ENCODE peak calls at places on chromosomes 12 and 14, in seven cellular contexts. A, N, B, M, X, S and K are unnamed samples.
A peak's percentile ranks its signal among the peaks of the same experiment; 100 is the strongest.

GRCh38 chr12:69570000-69570516 is 15.2 kb upstream of the CCT2 start:
- DNase-seq in A (no peak), N (no peak), B (no peak), M (no peak), X (no peak), S (no peak), K (no peak)

GRCh38 chr14:90850487-90850886 is 34.3 kb upstream of the TTC7B start:
- DNase-seq in A (no peak), N (no peak), B (no peak), M (no peak), X (no peak), S (no peak), K (no peak)

GRCh38 chr14:99271951-99272668 is at the start of gene BCL11B:
- DNase-seq in A (no peak), N (peak; percentile 77), B (peak; percentile 94), M (no peak), X (peak; percentile 74), S (no peak), K (peak; percentile 76)

GRCh38 chr14:94322648-94323570 is at the start of gene SERPINA6:
- DNase-seq in A (peak; percentile 88), N (no peak), B (no peak), M (no peak), X (no peak), S (no peak), K (peak; percentile 55)

GRCh38 chr12:38664661-38665269 is 240.6 kb downstream of the CPNE8 start:
- DNase-seq in A (no peak), N (no peak), B (peak; percentile 1), M (no peak), X (no peak), S (no peak), K (no peak)

GRCh38 chr12:15265868-15266267 is 44.7 kb upstream of the RERG start:
- DNase-seq in A (no peak), N (no peak), B (no peak), M (no peak), X (no peak), S (no peak), K (no peak)

GRCh38 chr12:78759387-78759786 is 105.2 kb upstream of the SYT1 start:
- DNase-seq in A (no peak), N (no peak), B (no peak), M (no peak), X (no peak), S (no peak), K (no peak)

GRCh38 chr12:29589852-29590251 is 92.4 kb upstream of the OVCH1 start:
- DNase-seq in A (no peak), N (no peak), B (no peak), M (no peak), X (no peak), S (no peak), K (no peak)

GRCh38 chr12:124213606-124214347 is 81.1 kb upstream of the RFLNA start:
- DNase-seq in A (no peak), N (no peak), B (no peak), M (no peak), X (no peak), S (no peak), K (no peak)

GRCh38 chr12:123948401-123949117 is 24.1 kb downstream of the CCDC92 start:
- DNase-seq in A (no peak), N (no peak), B (no peak), M (no peak), X (no peak), S (no peak), K (no peak)

GRCh38 chr12:124191024-124191359 is 103.9 kb upstream of the RFLNA start:
- DNase-seq in A (no peak), N (no peak), B (peak; percentile 21), M (no peak), X (no peak), S (no peak), K (no peak)

GRCh38 chr12:118126119-118126757 is 9.7 kb upstream of the PEBP1 start:
- DNase-seq in A (no peak), N (no peak), B (peak; percentile 84), M (peak; percentile 81), X (peak; percentile 70), S (peak; percentile 65), K (peak; percentile 83)

GRCh38 chr12:94678396-94678795 is 28.0 kb upstream of the TMCC3 start:
- DNase-seq in A (no peak), N (no peak), B (no peak), M (no peak), X (no peak), S (no peak), K (no peak)

GRCh38 chr12:93380480-93381121 is 2.9 kb downstream of the NUDT4 start:
- DNase-seq in A (no peak), N (no peak), B (no peak), M (no peak), X (no peak), S (no peak), K (no peak)

GRCh38 chr12:100356646-100357223 is at the start of gene SLC17A8:
- DNase-seq in A (no peak), N (no peak), B (no peak), M (no peak), X (no peak), S (no peak), K (no peak)

GRCh38 chr12:109892748-109893147 is 7.3 kb upstream of the TCHP start:
- DNase-seq in A (no peak), N (peak; percentile 28), B (no peak), M (no peak), X (no peak), S (no peak), K (no peak)

GRCh38 chr12:47739959-47740358 is 14.7 kb upstream of the ENDOU start:
- DNase-seq in A (no peak), N (peak; percentile 68), B (peak; percentile 69), M (no peak), X (peak; percentile 73), S (no peak), K (peak; percentile 77)

GRCh38 chr12:52335598-52336262 is 14.5 kb upstream of the KRT83 start:
- DNase-seq in A (no peak), N (no peak), B (peak; percentile 94), M (no peak), X (no peak), S (no peak), K (no peak)

GRCh38 chr12:46562625-46563228 is 190.2 kb upstream of the SLC38A2 start:
- DNase-seq in A (no peak), N (no peak), B (no peak), M (no peak), X (no peak), S (no peak), K (no peak)

GRCh38 chr12:15962760-15963159 is 51.6 kb downstream of the DERA start:
- DNase-seq in A (no peak), N (no peak), B (no peak), M (no peak), X (no peak), S (no peak), K (no peak)

GRCh38 chr12:115946867-115947695 is 330.4 kb downstream of the MED13L start:
- DNase-seq in A (peak; percentile 72), N (no peak), B (no peak), M (no peak), X (no peak), S (no peak), K (no peak)

GRCh38 chr12:111298583-111299436 is 70.1 kb downstream of the PHETA1 start:
- DNase-seq in A (no peak), N (peak; percentile 24), B (peak; percentile 25), M (no peak), X (no peak), S (peak; percentile 14), K (peak; percentile 34)

DNA sequence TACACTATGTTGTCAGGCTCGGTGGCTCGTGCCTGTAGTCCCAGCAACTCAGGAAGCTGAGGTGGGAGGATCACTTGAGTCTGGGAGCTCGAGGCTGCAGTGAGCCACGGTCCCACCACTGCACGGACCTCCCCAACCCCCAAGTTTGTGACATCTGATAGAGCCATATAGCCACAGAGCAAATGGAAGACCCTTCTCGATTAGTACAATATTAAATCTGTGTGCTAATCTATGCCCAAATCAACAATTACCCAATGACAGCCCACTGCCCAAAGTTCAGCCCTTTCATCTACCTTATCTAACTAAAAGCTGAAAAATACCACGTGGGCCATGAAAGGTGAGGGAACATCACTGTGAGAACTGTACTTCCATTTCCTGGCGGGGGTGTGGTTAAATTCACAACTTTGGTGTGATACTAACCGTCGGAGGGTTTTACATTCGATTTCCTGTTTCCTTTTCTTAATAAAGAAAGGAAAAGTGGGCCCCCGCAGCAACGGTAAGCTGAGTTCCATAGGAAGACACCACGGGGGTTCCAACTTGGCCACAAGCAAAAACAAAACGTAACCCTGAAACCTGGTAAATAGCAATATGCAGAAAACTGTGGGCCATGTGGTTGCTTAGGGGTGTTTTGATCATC is 31.2 kb upstream of the FOS start:
- DNase-seq in A (no peak), N (peak; percentile 72), B (peak; percentile 75), M (no peak), X (no peak), S (no peak), K (no peak)
- H3K27ac ChIP-seq in A (no peak overlapping the region), N (peak overlapping the region; percentile 49), B (no peak overlapping the region), M (no peak overlapping the region), X (no peak overlapping the region), S (peak overlapping the region; percentile 96), K (no peak overlapping the region)

GRCh38 chr12:65561798-65562382 is 262.4 kb upstream of the HMGA2 start:
- DNase-seq in A (peak; percentile 14), N (no peak), B (no peak), M (no peak), X (no peak), S (no peak), K (no peak)
- H3K4me1 ChIP-seq in A (no peaks in the 10 kb centered on the region), N (no peaks in the 10 kb centered on the region), B (no peaks in the 10 kb centered on the region), M (no peaks in the 10 kb centered on the region), X (peaks cover 6% of the 10 kb centered on the region), S (peaks cover 8% of the 10 kb centered on the region), K (peaks cover 7% of the 10 kb centered on the region)

DNA sequence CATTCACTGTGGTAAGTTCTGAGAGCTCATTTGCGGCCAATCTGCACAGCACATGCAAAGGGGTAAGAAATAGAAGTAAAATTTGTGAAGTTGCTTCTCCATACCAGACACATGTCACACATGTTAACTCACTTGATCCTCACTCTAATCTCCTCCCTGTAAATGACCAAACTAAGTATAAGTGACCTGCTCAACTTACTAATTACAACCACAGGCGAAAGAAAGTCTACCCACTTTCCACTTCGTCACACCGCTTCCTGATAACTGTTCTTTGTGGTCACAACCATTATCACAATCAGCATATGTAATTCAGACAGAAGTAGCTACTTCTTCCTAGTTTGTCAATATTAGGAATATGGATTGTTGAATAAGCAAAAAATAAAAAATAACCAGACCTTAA is 293.7 kb upstream of the CLEC14A start:
- DNase-seq in A (no peak), N (no peak), B (no peak), M (no peak), X (no peak), S (no peak), K (no peak)
- H3K4me3 ChIP-seq in A (no peak overlapping the region), N (no peak overlapping the region), B (no peak overlapping the region), M (no peak overlapping the region), X (no peak overlapping the region), S (no peak overlapping the region), K (no peak overlapping the region)

DNA sequence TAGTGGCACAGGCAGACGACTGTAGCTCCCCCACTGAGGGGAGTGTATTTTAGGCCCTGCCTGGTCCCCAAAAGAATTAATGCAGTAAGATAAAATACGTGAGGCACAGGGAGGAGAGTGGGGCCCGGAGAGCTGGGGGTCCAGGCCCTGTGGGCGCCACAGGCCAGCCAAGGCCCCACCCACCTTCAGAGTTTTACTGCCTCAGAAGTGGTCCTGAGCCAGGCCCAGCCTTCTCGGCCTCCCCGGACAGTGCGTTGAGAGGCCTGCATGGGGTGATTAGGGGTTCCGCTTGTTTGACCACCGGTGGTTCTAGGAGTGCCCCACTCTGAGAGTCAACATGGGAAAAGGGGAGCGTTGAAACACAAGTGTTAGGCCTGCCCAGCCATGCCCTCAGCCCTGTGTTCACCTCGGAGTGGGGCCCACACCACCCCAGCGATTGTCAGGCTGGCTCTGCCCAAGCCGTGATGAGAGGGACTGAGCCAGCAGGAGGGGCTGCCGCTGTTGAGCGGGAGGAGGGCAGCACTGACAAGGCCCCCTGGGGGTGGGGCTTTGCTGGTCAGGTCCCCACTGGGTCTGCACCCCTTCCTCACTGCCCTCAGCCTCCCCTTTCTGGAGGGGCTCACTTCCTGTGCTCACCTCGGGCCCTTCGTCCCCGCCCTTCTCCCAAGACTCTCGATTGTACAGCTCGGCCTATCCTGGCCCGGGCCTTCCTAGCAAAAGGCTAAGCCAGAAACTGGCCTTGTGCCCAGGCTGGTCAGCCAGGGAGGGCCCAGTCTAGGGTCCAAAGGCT is 4.8 kb downstream of the CKB start:
- DNase-seq in A (no peak), N (no peak), B (no peak), M (no peak), X (peak; percentile 68), S (no peak), K (peak; percentile 87)
- H3K27ac ChIP-seq in A (peak overlapping the region; percentile 97), N (no peak overlapping the region), B (no peak overlapping the region), M (peak overlapping the region; percentile 53), X (no peak overlapping the region), S (no peak overlapping the region), K (peak overlapping the region; percentile 18)